ENCODE peak calls at places on chromosome 1, in ten cellular contexts. One of them, this sample, is unnamed.

GRCh38 chr1:16915627-16915973 is 6.1 kb upstream of the CROCC start:
- DNase-seq in LNCaP clone FGC: no peak
- DNase-seq in epithelial cell of esophagus: no peak
- DNase-seq in OCI-LY7: peak
- DNase-seq in dorsolateral prefrontal cortex: no peak
- DNase-seq in testis: no peak
- DNase-seq in fibroblast of the aortic adventitia: peak
- DNase-seq in A549: no peak
- DNase-seq in astrocyte of the spinal cord: no peak
- DNase-seq in heart right ventricle: no peak
- DNase-seq in this sample: no peak

GRCh38 chr1:1881727-1882126 is 9.2 kb downstream of the GNB1 start:
- DNase-seq in LNCaP clone FGC: no peak
- DNase-seq in epithelial cell of esophagus: no peak
- DNase-seq in OCI-LY7: no peak
- DNase-seq in dorsolateral prefrontal cortex: peak
- DNase-seq in testis: no peak
- DNase-seq in fibroblast of the aortic adventitia: no peak
- DNase-seq in A549: no peak
- DNase-seq in astrocyte of the spinal cord: no peak
- DNase-seq in heart right ventricle: no peak
- DNase-seq in this sample: no peak

GRCh38 chr1:184456189-184456588 is 69.4 kb downstream of the C1orf21 start:
- DNase-seq in LNCaP clone FGC: no peak
- DNase-seq in epithelial cell of esophagus: no peak
- DNase-seq in OCI-LY7: no peak
- DNase-seq in dorsolateral prefrontal cortex: no peak
- DNase-seq in testis: no peak
- DNase-seq in fibroblast of the aortic adventitia: no peak
- DNase-seq in A549: no peak
- DNase-seq in astrocyte of the spinal cord: no peak
- DNase-seq in heart right ventricle: no peak
- DNase-seq in this sample: peak

GRCh38 chr1:50980505-50980904 is 10.5 kb downstream of the CDKN2C start:
- DNase-seq in LNCaP clone FGC: no peak
- DNase-seq in epithelial cell of esophagus: no peak
- DNase-seq in OCI-LY7: no peak
- DNase-seq in dorsolateral prefrontal cortex: no peak
- DNase-seq in testis: no peak
- DNase-seq in fibroblast of the aortic adventitia: peak
- DNase-seq in A549: no peak
- DNase-seq in astrocyte of the spinal cord: no peak
- DNase-seq in heart right ventricle: no peak
- DNase-seq in this sample: no peak

GRCh38 chr1:212471891-212472675 is 39.4 kb downstream of the NENF start:
- DNase-seq in LNCaP clone FGC: no peak
- DNase-seq in epithelial cell of esophagus: no peak
- DNase-seq in OCI-LY7: no peak
- DNase-seq in dorsolateral prefrontal cortex: no peak
- DNase-seq in testis: no peak
- DNase-seq in fibroblast of the aortic adventitia: no peak
- DNase-seq in A549: no peak
- DNase-seq in astrocyte of the spinal cord: no peak
- DNase-seq in heart right ventricle: no peak
- DNase-seq in this sample: no peak

GRCh38 chr1:16143566-16144324 is 12.1 kb downstream of the EPHA2 start:
- DNase-seq in LNCaP clone FGC: no peak
- DNase-seq in epithelial cell of esophagus: peak
- DNase-seq in OCI-LY7: no peak
- DNase-seq in dorsolateral prefrontal cortex: no peak
- DNase-seq in testis: peak
- DNase-seq in fibroblast of the aortic adventitia: no peak
- DNase-seq in A549: peak
- DNase-seq in astrocyte of the spinal cord: peak
- DNase-seq in heart right ventricle: peak
- DNase-seq in this sample: no peak

GRCh38 chr1:54376085-54377039 is 29.8 kb downstream of the SSBP3 start:
- DNase-seq in LNCaP clone FGC: no peak
- DNase-seq in epithelial cell of esophagus: no peak
- DNase-seq in OCI-LY7: peak
- DNase-seq in dorsolateral prefrontal cortex: no peak
- DNase-seq in testis: no peak
- DNase-seq in fibroblast of the aortic adventitia: no peak
- DNase-seq in A549: no peak
- DNase-seq in astrocyte of the spinal cord: no peak
- DNase-seq in heart right ventricle: no peak
- DNase-seq in this sample: peak

GRCh38 chr1:70504176-70504820 is 93.2 kb downstream of the CTH start:
- DNase-seq in LNCaP clone FGC: no peak
- DNase-seq in epithelial cell of esophagus: peak
- DNase-seq in OCI-LY7: no peak
- DNase-seq in dorsolateral prefrontal cortex: no peak
- DNase-seq in testis: no peak
- DNase-seq in fibroblast of the aortic adventitia: peak
- DNase-seq in A549: peak
- DNase-seq in astrocyte of the spinal cord: no peak
- DNase-seq in heart right ventricle: no peak
- DNase-seq in this sample: peak

GRCh38 chr1:163071381-163072255 is 2.5 kb downstream of the RGS4 start:
- DNase-seq in LNCaP clone FGC: no peak
- DNase-seq in epithelial cell of esophagus: peak
- DNase-seq in OCI-LY7: peak
- DNase-seq in dorsolateral prefrontal cortex: no peak
- DNase-seq in testis: peak
- DNase-seq in fibroblast of the aortic adventitia: peak
- DNase-seq in A549: peak
- DNase-seq in astrocyte of the spinal cord: peak
- DNase-seq in heart right ventricle: peak
- DNase-seq in this sample: peak

GRCh38 chr1:164930833-164931232 is 371.8 kb downstream of the PBX1 start:
- DNase-seq in LNCaP clone FGC: no peak
- DNase-seq in epithelial cell of esophagus: no peak
- DNase-seq in OCI-LY7: no peak
- DNase-seq in dorsolateral prefrontal cortex: no peak
- DNase-seq in testis: no peak
- DNase-seq in fibroblast of the aortic adventitia: no peak
- DNase-seq in A549: no peak
- DNase-seq in astrocyte of the spinal cord: no peak
- DNase-seq in heart right ventricle: no peak
- DNase-seq in this sample: no peak

GRCh38 chr1:17119744-17120482 is 662 bp upstream of the PADI2 start:
- DNase-seq in LNCaP clone FGC: no peak
- DNase-seq in epithelial cell of esophagus: no peak
- DNase-seq in OCI-LY7: peak
- DNase-seq in dorsolateral prefrontal cortex: no peak
- DNase-seq in testis: no peak
- DNase-seq in fibroblast of the aortic adventitia: no peak
- DNase-seq in A549: no peak
- DNase-seq in astrocyte of the spinal cord: no peak
- DNase-seq in heart right ventricle: no peak
- DNase-seq in this sample: peak

GRCh38 chr1:18784523-18784833 is 75.0 kb downstream of the TAS1R2 start:
- DNase-seq in LNCaP clone FGC: no peak
- DNase-seq in epithelial cell of esophagus: no peak
- DNase-seq in OCI-LY7: no peak
- DNase-seq in dorsolateral prefrontal cortex: no peak
- DNase-seq in testis: no peak
- DNase-seq in fibroblast of the aortic adventitia: no peak
- DNase-seq in A549: no peak
- DNase-seq in astrocyte of the spinal cord: no peak
- DNase-seq in heart right ventricle: no peak
- DNase-seq in this sample: no peak

GRCh38 chr1:34747638-34747941 is 7.3 kb upstream of the GJB5 start:
- DNase-seq in LNCaP clone FGC: no peak
- DNase-seq in epithelial cell of esophagus: no peak
- DNase-seq in OCI-LY7: no peak
- DNase-seq in dorsolateral prefrontal cortex: no peak
- DNase-seq in testis: no peak
- DNase-seq in fibroblast of the aortic adventitia: no peak
- DNase-seq in A549: no peak
- DNase-seq in astrocyte of the spinal cord: no peak
- DNase-seq in heart right ventricle: no peak
- DNase-seq in this sample: no peak

GRCh38 chr1:71656902-71657301 is 576.1 kb upstream of the ZRANB2 start:
- DNase-seq in LNCaP clone FGC: no peak
- DNase-seq in epithelial cell of esophagus: no peak
- DNase-seq in OCI-LY7: no peak
- DNase-seq in dorsolateral prefrontal cortex: no peak
- DNase-seq in testis: no peak
- DNase-seq in fibroblast of the aortic adventitia: peak
- DNase-seq in A549: no peak
- DNase-seq in astrocyte of the spinal cord: peak
- DNase-seq in heart right ventricle: no peak
- DNase-seq in this sample: no peak

DNA sequence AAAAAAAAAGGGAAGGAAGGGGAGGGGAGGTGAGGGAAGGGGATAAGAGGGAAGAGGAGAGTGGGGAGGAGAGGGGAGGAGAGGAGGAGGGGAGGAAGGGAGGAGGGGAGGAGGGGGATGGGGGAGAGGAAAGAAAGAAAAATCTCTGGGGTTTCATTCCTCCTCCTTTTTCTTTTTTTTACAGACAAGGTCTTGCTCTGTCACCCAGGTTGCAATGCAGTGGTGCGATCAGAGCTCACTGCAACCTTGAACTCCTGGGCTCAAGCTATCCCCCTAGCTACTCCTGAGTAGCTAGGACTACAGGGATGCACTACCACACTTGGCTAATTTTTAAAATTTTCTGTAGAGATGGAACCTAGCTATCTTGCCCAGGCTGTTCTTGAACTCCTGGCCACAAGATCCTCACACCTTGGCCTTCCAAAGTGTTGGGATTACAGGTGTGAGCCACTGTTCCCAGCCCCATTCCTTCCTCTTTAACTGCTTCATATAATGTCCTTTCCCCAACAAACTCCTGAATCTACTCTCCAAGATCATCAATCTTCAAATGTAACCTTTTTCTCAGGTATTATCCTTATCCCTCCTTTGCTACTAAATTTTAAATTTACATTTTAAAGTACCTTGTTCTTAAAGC is 23.2 kb downstream of the GON4L start:
- DNase-seq in LNCaP clone FGC: no peak
- DNase-seq in epithelial cell of esophagus: no peak
- DNase-seq in OCI-LY7: no peak
- DNase-seq in dorsolateral prefrontal cortex: no peak
- DNase-seq in testis: no peak
- DNase-seq in fibroblast of the aortic adventitia: no peak
- DNase-seq in A549: no peak
- DNase-seq in astrocyte of the spinal cord: no peak
- DNase-seq in heart right ventricle: no peak
- DNase-seq in this sample: no peak
- H3K4me3 ChIP-seq in LNCaP clone FGC: no peak
- H3K4me3 ChIP-seq in epithelial cell of esophagus: no peak
- H3K4me3 ChIP-seq in OCI-LY7: peak
- H3K4me3 ChIP-seq in dorsolateral prefrontal cortex: no peak
- H3K4me3 ChIP-seq in testis: no peak
- H3K4me3 ChIP-seq in fibroblast of the aortic adventitia: no peak
- H3K4me3 ChIP-seq in A549: no peak
- H3K4me3 ChIP-seq in astrocyte of the spinal cord: no peak
- H3K4me3 ChIP-seq in heart right ventricle: no peak
- H3K4me3 ChIP-seq in this sample: no peak

GRCh38 chr1:231550448-231550781 is 21.9 kb downstream of the TSNAX start:
- DNase-seq in LNCaP clone FGC: no peak
- DNase-seq in epithelial cell of esophagus: peak
- DNase-seq in OCI-LY7: peak
- DNase-seq in dorsolateral prefrontal cortex: no peak
- DNase-seq in testis: no peak
- DNase-seq in fibroblast of the aortic adventitia: no peak
- DNase-seq in A549: peak
- DNase-seq in astrocyte of the spinal cord: peak
- DNase-seq in heart right ventricle: no peak
- DNase-seq in this sample: peak

GRCh38 chr1:231557411-231557810 is 28.9 kb downstream of the TSNAX start:
- DNase-seq in LNCaP clone FGC: no peak
- DNase-seq in epithelial cell of esophagus: no peak
- DNase-seq in OCI-LY7: no peak
- DNase-seq in dorsolateral prefrontal cortex: no peak
- DNase-seq in testis: no peak
- DNase-seq in fibroblast of the aortic adventitia: no peak
- DNase-seq in A549: no peak
- DNase-seq in astrocyte of the spinal cord: no peak
- DNase-seq in heart right ventricle: no peak
- DNase-seq in this sample: no peak

GRCh38 chr1:231554969-231555368 is 26.5 kb downstream of the TSNAX start:
- DNase-seq in LNCaP clone FGC: no peak
- DNase-seq in epithelial cell of esophagus: no peak
- DNase-seq in OCI-LY7: no peak
- DNase-seq in dorsolateral prefrontal cortex: no peak
- DNase-seq in testis: no peak
- DNase-seq in fibroblast of the aortic adventitia: no peak
- DNase-seq in A549: no peak
- DNase-seq in astrocyte of the spinal cord: no peak
- DNase-seq in heart right ventricle: no peak
- DNase-seq in this sample: no peak

GRCh38 chr1:231549733-231550447 is 21.4 kb downstream of the TSNAX start:
- DNase-seq in LNCaP clone FGC: no peak
- DNase-seq in epithelial cell of esophagus: no peak
- DNase-seq in OCI-LY7: no peak
- DNase-seq in dorsolateral prefrontal cortex: no peak
- DNase-seq in testis: no peak
- DNase-seq in fibroblast of the aortic adventitia: no peak
- DNase-seq in A549: no peak
- DNase-seq in astrocyte of the spinal cord: no peak
- DNase-seq in heart right ventricle: no peak
- DNase-seq in this sample: no peak

GRCh38 chr1:231553320-231553719 is 24.9 kb downstream of the TSNAX start:
- DNase-seq in LNCaP clone FGC: no peak
- DNase-seq in epithelial cell of esophagus: no peak
- DNase-seq in OCI-LY7: no peak
- DNase-seq in dorsolateral prefrontal cortex: no peak
- DNase-seq in testis: no peak
- DNase-seq in fibroblast of the aortic adventitia: no peak
- DNase-seq in A549: no peak
- DNase-seq in astrocyte of the spinal cord: no peak
- DNase-seq in heart right ventricle: no peak
- DNase-seq in this sample: no peak
- TF ChIP-seq CTCF in LNCaP clone FGC: no peak
- TF ChIP-seq CTCF in epithelial cell of esophagus: no peak
- TF ChIP-seq CTCF in OCI-LY7: no peak
- TF ChIP-seq CTCF in dorsolateral prefrontal cortex: no peak
- TF ChIP-seq CTCF in testis: no peak
- TF ChIP-seq CTCF in fibroblast of the aortic adventitia: no peak
- TF ChIP-seq CTCF in A549: no peak
- TF ChIP-seq CTCF in astrocyte of the spinal cord: no peak
- TF ChIP-seq CTCF in heart right ventricle: no peak
- TF ChIP-seq CTCF in this sample: no peak

GRCh38 chr1:94962745-94963265 is 35.9 kb upstream of the CNN3 start:
- DNase-seq in LNCaP clone FGC: peak
- DNase-seq in epithelial cell of esophagus: no peak
- DNase-seq in OCI-LY7: peak
- DNase-seq in dorsolateral prefrontal cortex: peak
- DNase-seq in testis: peak
- DNase-seq in fibroblast of the aortic adventitia: peak
- DNase-seq in A549: no peak
- DNase-seq in astrocyte of the spinal cord: peak
- DNase-seq in heart right ventricle: peak
- DNase-seq in this sample: peak
- H3K4me3 ChIP-seq in LNCaP clone FGC: peak
- H3K4me3 ChIP-seq in epithelial cell of esophagus: no peak
- H3K4me3 ChIP-seq in OCI-LY7: peak
- H3K4me3 ChIP-seq in dorsolateral prefrontal cortex: peak
- H3K4me3 ChIP-seq in testis: peak
- H3K4me3 ChIP-seq in fibroblast of the aortic adventitia: peak
- H3K4me3 ChIP-seq in A549: peak
- H3K4me3 ChIP-seq in astrocyte of the spinal cord: peak
- H3K4me3 ChIP-seq in heart right ventricle: peak
- H3K4me3 ChIP-seq in this sample: peak

GRCh38 chr1:41023279-41023990 is 1.9 kb upstream of the SLFNL1 start:
- DNase-seq in LNCaP clone FGC: no peak
- DNase-seq in epithelial cell of esophagus: no peak
- DNase-seq in OCI-LY7: no peak
- DNase-seq in dorsolateral prefrontal cortex: no peak
- DNase-seq in testis: no peak
- DNase-seq in fibroblast of the aortic adventitia: no peak
- DNase-seq in A549: no peak
- DNase-seq in astrocyte of the spinal cord: no peak
- DNase-seq in heart right ventricle: no peak
- DNase-seq in this sample: no peak
- TF ChIP-seq CTCF in LNCaP clone FGC: peak
- TF ChIP-seq CTCF in epithelial cell of esophagus: no peak
- TF ChIP-seq CTCF in OCI-LY7: no peak
- TF ChIP-seq CTCF in dorsolateral prefrontal cortex: no peak
- TF ChIP-seq CTCF in testis: no peak
- TF ChIP-seq CTCF in fibroblast of the aortic adventitia: peak
- TF ChIP-seq CTCF in A549: no peak
- TF ChIP-seq CTCF in astrocyte of the spinal cord: peak
- TF ChIP-seq CTCF in heart right ventricle: no peak
- TF ChIP-seq CTCF in this sample: no peak

This sample was measured in GM12865.